ENCODE peak calls at places on chromosomes 13 and 19, in eight cellular contexts. S is esophagus muscularis mucosa, V is ovary, R is A549, M is tibial nerve, U is HepG2, J is sigmoid colon, F is K562. H is an unnamed sample. For H3K4me1, the result is how much of the 10 kb centered on the place peaks cover.

GRCh38 chr19:1239796-1240737 is 1.5 kb upstream of the ATP5F1D start:
- DNase-seq in S (no peak), V (peak), R (peak), M (peak), U (peak), J (peak), F (peak), H (peak)

GRCh38 chr19:3253270-3253669 is 28.8 kb downstream of the CELF5 start:
- DNase-seq in S (no peak), V (no peak), R (peak), M (no peak), U (no peak), J (no peak), F (no peak), H (no peak)

GRCh38 chr13:78138756-78139155 is 220.1 kb upstream of the EDNRB start:
- DNase-seq in S (no peak), V (no peak), R (no peak), M (no peak), U (peak), J (no peak), F (no peak), H (no peak)

GRCh38 chr19:39927076-39927475 is 7.4 kb downstream of the FCGBP start:
- DNase-seq in S (no peak), V (no peak), R (no peak), M (no peak), U (no peak), J (no peak), F (no peak), H (peak)

GRCh38 chr19:10699650-10700335 is 1.4 kb upstream of the QTRT1 start:
- DNase-seq in S (no peak), V (no peak), R (peak), M (no peak), U (peak), J (no peak), F (peak), H (peak)

GRCh38 chr19:43465468-43466120 is at the start of gene LYPD3:
- DNase-seq in S (no peak), V (peak), R (no peak), M (no peak), U (no peak), J (no peak), F (no peak), H (peak)

GRCh38 chr13:60869941-60870613 is 473.1 kb downstream of the TDRD3 start:
- DNase-seq in S (no peak), V (no peak), R (no peak), M (no peak), U (no peak), J (no peak), F (no peak), H (no peak)

GRCh38 chr13:84962141-84962750 is 837.0 kb downstream of the SLITRK6 start:
- DNase-seq in S (no peak), V (no peak), R (no peak), M (no peak), U (no peak), J (no peak), F (no peak), H (no peak)

GRCh38 chr13:76991432-76991795 is 467 bp upstream of the CLN5 start:
- DNase-seq in S (no peak), V (no peak), R (no peak), M (no peak), U (no peak), J (peak), F (peak), H (peak)

GRCh38 chr19:11019824-11020223 is 59.0 kb downstream of the SMARCA4 start:
- DNase-seq in S (no peak), V (no peak), R (no peak), M (no peak), U (no peak), J (no peak), F (no peak), H (no peak)

GRCh38 chr13:48232420-48233096 is 448 bp upstream of the ITM2B start:
- DNase-seq in S (no peak), V (no peak), R (peak), M (no peak), U (peak), J (peak), F (no peak), H (peak)

GRCh38 chr19:4089400-4089908 is 22.8 kb upstream of the ZBTB7A start:
- DNase-seq in S (no peak), V (no peak), R (no peak), M (no peak), U (no peak), J (no peak), F (no peak), H (no peak)

GRCh38 chr13:52809310-52809769 is 39.1 kb downstream of the PCDH8 start:
- DNase-seq in S (no peak), V (no peak), R (peak), M (no peak), U (peak), J (no peak), F (peak), H (peak)

GRCh38 chr13:81929988-81930387 is 1589.1 kb upstream of the SPRY2 start:
- DNase-seq in S (no peak), V (no peak), R (peak), M (no peak), U (peak), J (no peak), F (no peak), H (no peak)

GRCh38 chr19:57477191-57478008 is at the start of gene ZNF772:
- DNase-seq in S (peak), V (peak), R (peak), M (peak), U (peak), J (peak), F (peak), H (peak)

GRCh38 chr19:18157465-18158063 is 4.6 kb downstream of the PIK3R2 start:
- DNase-seq in S (no peak), V (peak), R (no peak), M (no peak), U (no peak), J (no peak), F (no peak), H (no peak)

GRCh38 chr19:11296264-11296663 is 304 bp downstream of the TSPAN16 start:
- DNase-seq in S (peak), V (no peak), R (no peak), M (no peak), U (no peak), J (peak), F (no peak), H (no peak)

GRCh38 chr19:16386619-16387240 is 62.1 kb downstream of the KLF2 start:
- DNase-seq in S (no peak), V (peak), R (peak), M (no peak), U (peak), J (peak), F (peak), H (peak)

GRCh38 chr13:48275507-48275906 is 28.0 kb upstream of the RB1 start:
- DNase-seq in S (no peak), V (no peak), R (no peak), M (no peak), U (no peak), J (no peak), F (no peak), H (no peak)

GRCh38 chr19:41810301-41810700 is 13.9 kb downstream of the CEACAM3 start:
- DNase-seq in S (no peak), V (no peak), R (no peak), M (no peak), U (no peak), J (no peak), F (no peak), H (no peak)

GRCh38 chr19:35753634-35754364 is 3.0 kb downstream of the HSPB6 start:
- DNase-seq in S (no peak), V (peak), R (no peak), M (no peak), U (no peak), J (peak), F (no peak), H (no peak)

GRCh38 chr19:6925801-6926751 is 38.7 kb downstream of the ADGRE1 start:
- DNase-seq in S (no peak), V (no peak), R (peak), M (no peak), U (no peak), J (no peak), F (no peak), H (no peak)
- TF ChIP-seq EP300 in S (no peak), V (no peak), R (no peak), M (no peak), U (no peak), J (no peak), F (no peak), H (no peak)

GRCh38 chr13:95023405-95023804 is 277.8 kb downstream of the ABCC4 start:
- DNase-seq in S (no peak), V (no peak), R (no peak), M (no peak), U (no peak), J (no peak), F (no peak), H (no peak)

GRCh38 chr13:95027638-95028037 is 273.6 kb downstream of the ABCC4 start:
- DNase-seq in S (no peak), V (no peak), R (no peak), M (no peak), U (no peak), J (no peak), F (no peak), H (no peak)

GRCh38 chr13:95019886-95020285 is 281.4 kb downstream of the ABCC4 start:
- DNase-seq in S (no peak), V (no peak), R (no peak), M (no peak), U (no peak), J (no peak), F (no peak), H (no peak)

GRCh38 chr13:95020298-95020987 is 280.8 kb downstream of the ABCC4 start:
- DNase-seq in S (no peak), V (no peak), R (no peak), M (no peak), U (no peak), J (no peak), F (no peak), H (no peak)

GRCh38 chr13:95025116-95025515 is 276.1 kb downstream of the ABCC4 start:
- DNase-seq in S (no peak), V (no peak), R (no peak), M (no peak), U (no peak), J (no peak), F (no peak), H (no peak)
- TF ChIP-seq POLR2A in S (no peak), V (no peak), R (no peak), M (no peak), U (no peak), J (no peak), F (no peak), H (no peak)

GRCh38 chr13:50587122-50587521 is 256.4 kb downstream of the DLEU7 start:
- DNase-seq in S (no peak), V (no peak), R (no peak), M (no peak), U (no peak), J (no peak), F (no peak), H (no peak)
- H3K4me1 ChIP-seq in S (under half), V (under half), R (under half), M (under half), U (under half), J (under half), F (under half), H (under half)

DNA sequence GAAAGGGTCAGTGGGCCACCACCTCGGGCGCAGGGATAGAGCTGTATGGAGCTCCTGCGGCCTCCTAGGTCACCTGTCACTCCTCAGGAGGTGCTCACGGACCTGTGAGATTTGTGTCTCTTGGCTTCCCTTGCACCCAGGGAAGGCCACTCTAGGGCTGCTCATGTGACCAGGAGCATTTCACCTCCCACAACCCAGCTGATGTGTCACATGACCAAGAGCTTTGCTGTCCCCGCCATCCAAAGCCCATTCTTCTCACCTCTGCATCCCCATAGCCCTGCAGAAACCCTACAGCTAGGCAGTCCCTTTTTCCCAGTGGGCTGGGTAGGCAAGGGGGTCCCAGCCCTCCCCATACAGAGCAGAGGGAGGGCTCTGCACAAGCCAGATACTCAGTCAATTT is 51.2 kb downstream of the TSHZ3 start:
- DNase-seq in S (no peak), V (no peak), R (no peak), M (no peak), U (no peak), J (peak), F (no peak), H (no peak)
- TF ChIP-seq EP300 in S (no peak), V (no peak), R (no peak), M (no peak), U (no peak), J (no peak), F (no peak), H (no peak)

GRCh38 chr19:13979224-13979623 is 26.9 kb downstream of the RFX1 start:
- DNase-seq in S (no peak), V (peak), R (no peak), M (no peak), U (no peak), J (no peak), F (no peak), H (no peak)

GRCh38 chr19:13981021-13981420 is 25.1 kb downstream of the RFX1 start:
- DNase-seq in S (no peak), V (no peak), R (no peak), M (no peak), U (no peak), J (no peak), F (no peak), H (no peak)

GRCh38 chr19:13981467-13981866 is 24.7 kb downstream of the RFX1 start:
- DNase-seq in S (no peak), V (no peak), R (no peak), M (no peak), U (no peak), J (no peak), F (no peak), H (no peak)

GRCh38 chr19:13979686-13980085 is 26.4 kb downstream of the RFX1 start:
- DNase-seq in S (no peak), V (peak), R (no peak), M (no peak), U (no peak), J (no peak), F (no peak), H (no peak)

DNA sequence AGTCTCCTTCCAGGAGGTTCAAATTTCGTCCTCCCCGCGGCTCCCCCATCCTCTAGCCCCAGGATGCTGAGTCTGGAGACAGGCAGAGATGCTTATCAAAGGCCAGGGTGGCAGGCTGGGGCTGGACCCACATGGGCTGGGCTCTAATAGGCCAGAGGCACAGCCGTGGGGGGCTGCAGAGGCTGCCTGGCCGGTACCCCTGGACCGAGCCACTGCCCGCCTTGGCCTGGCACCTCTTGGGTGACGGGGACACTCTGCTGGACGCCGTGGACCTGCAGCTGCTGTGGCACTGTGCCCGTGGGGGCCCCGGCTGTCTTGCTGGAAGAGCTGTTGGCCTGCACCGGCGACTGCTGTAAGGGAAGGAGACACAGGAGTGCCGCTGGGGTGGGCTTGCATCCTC is 25.8 kb downstream of the RFX1 start:
- DNase-seq in S (no peak), V (no peak), R (no peak), M (no peak), U (no peak), J (no peak), F (no peak), H (no peak)
- TF ChIP-seq POLR2A in S (no peak), V (no peak), R (no peak), M (no peak), U (no peak), J (no peak), F (no peak), H (no peak)

GRCh38 chr19:6063576-6063961 is 46.7 kb downstream of the RFX2 start:
- DNase-seq in S (no peak), V (no peak), R (no peak), M (no peak), U (no peak), J (no peak), F (no peak), H (no peak)
- H3K4me1 ChIP-seq in S (half or more), V (under half), R (half or more), M (under half), U (under half), J (under half), F (half or more), H (half or more)

DNA sequence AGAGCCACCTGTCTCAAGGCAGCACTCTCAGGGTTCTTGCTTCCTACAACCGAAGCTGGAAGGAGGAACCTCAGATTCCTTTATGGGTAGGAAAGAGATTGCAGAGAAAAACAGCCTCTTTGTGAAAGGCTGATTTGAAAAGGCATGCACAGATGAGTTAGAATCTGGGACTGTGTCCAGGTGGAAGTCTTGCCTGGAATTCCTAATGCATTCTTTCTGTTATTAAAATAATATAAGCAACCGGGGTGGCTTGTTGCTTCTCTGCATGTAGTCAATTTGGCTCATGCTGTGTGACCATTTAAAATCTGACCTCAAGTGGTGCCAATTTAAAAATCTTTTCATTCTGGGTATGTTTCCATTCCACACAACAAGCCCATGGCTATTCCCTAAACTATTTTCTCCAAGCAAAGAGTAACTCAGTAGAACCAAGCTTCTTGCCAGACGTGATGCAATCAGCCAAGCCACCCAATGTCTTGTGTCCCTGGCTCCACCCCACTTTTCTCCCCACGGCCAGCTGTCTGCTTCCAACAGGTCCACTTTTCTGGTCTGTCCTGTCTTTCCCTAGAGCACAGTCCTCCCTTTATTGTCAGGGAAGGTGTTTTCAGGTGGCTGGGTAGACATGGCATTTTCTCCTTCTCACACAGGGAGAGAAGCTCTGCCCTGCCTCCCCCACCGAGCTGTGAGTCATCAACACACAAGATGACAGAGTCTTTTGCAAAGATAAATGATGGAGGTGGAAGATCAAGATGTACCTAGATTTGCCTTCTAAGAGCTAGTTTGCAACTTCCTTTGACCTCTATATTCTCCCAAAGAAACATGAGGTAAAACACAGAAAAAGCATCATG is 394.3 kb downstream of the FOXO1 start:
- DNase-seq in S (no peak), V (peak), R (peak), M (peak), U (no peak), J (peak), F (no peak), H (peak)
- TF ChIP-seq EP300 in S (no peak), V (no peak), R (no peak), M (no peak), U (no peak), J (no peak), F (no peak), H (no peak)

H was measured in stomach.